ENCODE peak calls at places on chromosomes 3 and 15, in seven cellular contexts. O is LoVo; I is activated T-helper 9 cell treated with anti-CD3 and anti-CD28 coated beads, Interleukin-2, amount 50 U/mL, for 16 hours; S is progenitor cell of endocrine pancreas; V is fibroblast of the conjunctiva; W is cerebellar cortex; Q is T-helper 1 cell. A is an unnamed sample.
A peak's percentile ranks its signal among the peaks of the same experiment; 100 is the strongest.

GRCh38 chr3:14525685-14526631 is 14.2 kb downstream of the GRIP2 start:
- DNase-seq in O (peak; percentile 5), I (no peak), S (no peak), V (no peak), W (no peak), Q (no peak), A (no peak)

GRCh38 chr3:64666171-64666581 is 21.6 kb downstream of the ADAMTS9 start:
- DNase-seq in O (no peak), I (no peak), S (no peak), V (no peak), W (no peak), Q (no peak), A (no peak)

GRCh38 chr15:86572368-86572841 is 492.7 kb downstream of the AGBL1 start:
- DNase-seq in O (no peak), I (no peak), S (no peak), V (no peak), W (no peak), Q (no peak), A (no peak)

GRCh38 chr15:40443846-40444245 is 3.1 kb downstream of the BAHD1 start:
- DNase-seq in O (no peak), I (no peak), S (no peak), V (no peak), W (no peak), Q (no peak), A (no peak)

GRCh38 chr3:157452097-157452496 is 15.4 kb downstream of the PTX3 start:
- DNase-seq in O (no peak), I (no peak), S (no peak), V (no peak), W (no peak), Q (no peak), A (no peak)

GRCh38 chr15:34203936-34204335 is 6.0 kb downstream of the KATNBL1 start:
- DNase-seq in O (no peak), I (no peak), S (no peak), V (no peak), W (no peak), Q (no peak), A (no peak)

GRCh38 chr3:17352620-17353019 is 389.8 kb downstream of the TBC1D5 start:
- DNase-seq in O (no peak), I (no peak), S (no peak), V (no peak), W (no peak), Q (no peak), A (no peak)

GRCh38 chr3:87167634-87168456 is 59.3 kb upstream of the CHMP2B start:
- DNase-seq in O (peak; percentile 71), I (no peak), S (no peak), V (peak; percentile 43), W (peak; percentile 47), Q (no peak), A (no peak)

GRCh38 chr15:58252586-58253323 is 114.6 kb downstream of the AQP9 start:
- DNase-seq in O (no peak), I (no peak), S (no peak), V (no peak), W (no peak), Q (no peak), A (no peak)

GRCh38 chr3:57179580-57180410 is 14.6 kb upstream of the IL17RD start:
- DNase-seq in O (no peak), I (no peak), S (no peak), V (no peak), W (peak; percentile 52), Q (no peak), A (no peak)

GRCh38 chr3:10600159-10601125 is 95.1 kb upstream of the ATP2B2 start:
- DNase-seq in O (no peak), I (no peak), S (no peak), V (no peak), W (no peak), Q (no peak), A (no peak)

GRCh38 chr3:47476330-47476626 is 537 bp upstream of the SCAP start:
- DNase-seq in O (no peak), I (no peak), S (no peak), V (no peak), W (no peak), Q (no peak), A (no peak)

A was measured in retinal pigment epithelial cell.